ENCODE peak calls at places on chromosomes 7 and 10, in seven cellular contexts. I is dorsolateral prefrontal cortex, L is adrenal gland, V is esophagus muscularis mucosa, P is PC-3, H is testis, S is heart left ventricle. X is an unnamed sample.

GRCh38 chr7:123862775-123863174 is 17.8 kb downstream of the HYAL4 start:
- DNase-seq in L (no peak), S (no peak), H (no peak), V (no peak), P (no peak), I (no peak), X (no peak)

GRCh38 chr10:76902949-76903348 is 734.7 kb downstream of the KCNMA1 start:
- DNase-seq in H (peak; percentile 59), V (peak; percentile 57), S (peak; percentile 67), I (no peak), L (no peak), P (peak; percentile 74), X (peak; percentile 80)

GRCh38 chr10:108544500-108545120 is 1378.7 kb downstream of the XPNPEP1 start:
- DNase-seq in I (peak; percentile 75), H (peak; percentile 88), L (peak; percentile 74), S (peak; percentile 55), P (peak; percentile 77), V (no peak), X (peak; percentile 75)

GRCh38 chr7:2066251-2066919 is 166.4 kb downstream of the MAD1L1 start:
- DNase-seq in I (no peak), L (no peak), H (no peak), V (no peak), P (no peak), S (no peak), X (no peak)

GRCh38 chr7:107594961-107595737 is 15.1 kb downstream of the BCAP29 start:
- DNase-seq in V (no peak), P (peak; percentile 91), S (no peak), H (no peak), I (no peak), L (peak; percentile 14), X (no peak)

GRCh38 chr7:30247546-30248386 is 36.6 kb upstream of the ZNRF2 start:
- DNase-seq in P (no peak), V (no peak), H (no peak), S (no peak), I (no peak), L (no peak), X (peak; percentile 37)

GRCh38 chr10:79087721-79088120 is 19.0 kb downstream of the ZMIZ1 start:
- DNase-seq in H (no peak), I (no peak), V (no peak), P (no peak), S (peak; percentile 53), L (no peak), X (no peak)

GRCh38 chr10:6877351-6878066 is 297.4 kb upstream of the PRKCQ start:
- DNase-seq in P (no peak), V (no peak), S (no peak), I (no peak), L (no peak), H (no peak), X (no peak)

GRCh38 chr7:143003393-143004051 is 23.4 kb downstream of the OR9A2 start:
- DNase-seq in I (no peak), S (no peak), L (peak; percentile 19), V (no peak), P (peak; percentile 71), H (peak; percentile 40), X (peak; percentile 23)

GRCh38 chr10:43049081-43049551 is 27.8 kb upstream of the RET start:
- DNase-seq in H (no peak), S (no peak), I (peak; percentile 24), P (no peak), L (no peak), V (no peak), X (no peak)

GRCh38 chr7:106936236-106936635 is 71.2 kb downstream of the PIK3CG start:
- DNase-seq in H (no peak), P (no peak), I (no peak), V (no peak), S (no peak), L (no peak), X (no peak)

GRCh38 chr7:143372070-143372469 is 9.1 kb upstream of the ZYX start:
- DNase-seq in S (peak; percentile 73), H (peak; percentile 81), L (peak; percentile 61), I (peak; percentile 87), P (peak; percentile 81), V (no peak), X (no peak)

GRCh38 chr10:98414578-98414931 is 427 bp downstream of the PYROXD2 start:
- DNase-seq in H (no peak), I (no peak), L (peak; percentile 14), P (no peak), S (no peak), V (no peak), X (no peak)

GRCh38 chr7:108973075-108973474 is 403.4 kb downstream of the DNAJB9 start:
- DNase-seq in L (no peak), P (no peak), I (no peak), H (no peak), V (no peak), S (no peak), X (no peak)

GRCh38 chr10:114389429-114389828 is 14.9 kb downstream of the AFAP1L2 start:
- DNase-seq in V (no peak), S (no peak), I (no peak), P (peak; percentile 91), H (no peak), L (peak; percentile 64), X (no peak)

GRCh38 chr10:28938745-28939144 is 261.4 kb downstream of the BAMBI start:
- DNase-seq in P (peak; percentile 41), L (no peak), S (no peak), H (no peak), V (no peak), I (no peak), X (no peak)

GRCh38 chr7:1019789-1020610 is 24.3 kb upstream of the GPR146 start:
- DNase-seq in V (no peak), I (no peak), L (no peak), P (no peak), H (no peak), S (no peak), X (peak; percentile 38)

GRCh38 chr7:11195502-11195901 is 221.8 kb downstream of the PHF14 start:
- DNase-seq in V (no peak), I (no peak), S (no peak), L (no peak), P (no peak), H (no peak), X (no peak)

GRCh38 chr7:91088156-91088555 is 176.1 kb upstream of the FZD1 start:
- DNase-seq in L (no peak), P (no peak), I (no peak), V (no peak), H (no peak), S (no peak), X (no peak)
- H3K27ac ChIP-seq in L (no peak overlapping the region), P (no peak overlapping the region), I (no peak overlapping the region), V (no peak overlapping the region), H (no peak overlapping the region), S (no peak overlapping the region), X (no peak overlapping the region)

DNA sequence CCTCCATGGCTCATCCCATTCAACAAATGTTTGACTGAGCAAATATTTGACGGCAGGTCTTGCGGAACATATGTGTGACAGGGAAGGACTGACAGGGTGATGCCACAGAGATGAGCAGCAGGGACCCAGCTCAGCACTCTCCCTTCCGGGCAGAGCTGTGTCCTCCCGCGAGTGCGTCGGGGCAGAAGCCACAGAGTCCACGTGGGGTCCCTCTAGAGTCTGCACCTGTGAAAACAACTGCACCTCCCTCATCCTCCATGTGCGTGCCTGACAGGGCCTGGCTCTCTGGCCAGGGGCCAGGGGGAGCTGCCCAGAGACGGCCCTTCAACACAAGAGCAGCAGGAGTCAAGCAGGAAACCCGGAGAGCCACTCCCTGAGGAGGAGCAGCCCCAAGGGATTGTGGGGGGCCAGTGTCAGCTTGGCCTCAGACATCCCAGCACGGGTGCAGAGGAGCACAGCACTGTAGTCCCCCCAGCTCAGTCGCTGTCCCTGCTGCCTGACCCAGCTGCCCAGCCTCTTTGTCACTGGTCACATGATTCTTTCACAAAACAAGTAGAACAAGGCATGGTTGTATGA is 83.6 kb upstream of the TMEM72 start:
- DNase-seq in I (no peak), H (no peak), S (peak; percentile 62), V (peak; percentile 75), P (no peak), L (no peak), X (no peak)
- TF ChIP-seq CTCF in I (no peak), H (no peak), S (no peak), V (no peak), P (no peak), L (no peak), X (no peak)

GRCh38 chr10:123995082-123995460 is 98.3 kb downstream of the CHST15 start:
- DNase-seq in L (no peak), H (no peak), V (peak; percentile 83), S (no peak), P (no peak), I (no peak), X (no peak)
- H3K4me3 ChIP-seq in L (no peak overlapping the region), H (peak overlapping the region; percentile 18), V (peak overlapping the region; percentile 40), S (peak overlapping the region; percentile 28), P (peak overlapping the region; percentile 66), I (peak overlapping the region; percentile 41), X (peak overlapping the region; percentile 30)

GRCh38 chr7:66535414-66536329 is 93.0 kb upstream of the KCTD7 start:
- DNase-seq in I (no peak), V (no peak), P (no peak), L (peak; percentile 78), H (peak; percentile 46), S (no peak), X (no peak)
- H3K27ac ChIP-seq in I (no peak overlapping the region), V (no peak overlapping the region), P (no peak overlapping the region), L (peak overlapping the region; percentile 84), H (no peak overlapping the region), S (no peak overlapping the region), X (no peak overlapping the region)